ENCODE peak calls at places on chromosomes 2 and 18, in four cellular contexts. Q is A549, H is cardiac fibroblast, Z is ascending aorta. T is an unnamed sample.

GRCh38 chr2:54855434-54855833 is 132.0 kb downstream of the EML6 start:
- DNase-seq in H (no peak), Z (no peak), Q (no peak), T (no peak)

GRCh38 chr18:61025596-61025995 is 307.6 kb upstream of the CDH20 start:
- DNase-seq in Z (no peak), Q (no peak), H (no peak), T (no peak)

GRCh38 chr18:42683094-42683493 is 432.4 kb downstream of the RIT2 start:
- DNase-seq in Q (no peak), Z (no peak), H (no peak), T (no peak)

GRCh38 chr2:109646961-109647360 is 32.8 kb downstream of the SOWAHC start:
- DNase-seq in Z (no peak), H (no peak), Q (no peak), T (no peak)

GRCh38 chr2:196131949-196132925 is 39.1 kb downstream of the STK17B start:
- DNase-seq in H (peak; percentile 38), Z (no peak), Q (no peak), T (no peak)

GRCh38 chr18:24072743-24073142 is 58.2 kb downstream of the TTC39C start:
- DNase-seq in Q (no peak), H (no peak), Z (no peak), T (no peak)

GRCh38 chr2:86038291-86039081 is 67.2 kb downstream of the POLR1A start:
- DNase-seq in Z (peak; percentile 47), H (peak; percentile 48), Q (no peak), T (peak; percentile 22)

GRCh38 chr2:157838442-157839161 is 37.5 kb downstream of the ACVR1 start:
- DNase-seq in Q (peak; percentile 37), Z (no peak), H (peak; percentile 78), T (no peak)

GRCh38 chr2:33526132-33526531 is 49.7 kb downstream of the RASGRP3 start:
- DNase-seq in H (peak; percentile 31), Z (no peak), Q (no peak), T (no peak)

GRCh38 chr18:43486462-43486861 is 209.2 kb upstream of the SYT4 start:
- DNase-seq in Z (no peak), H (peak; percentile 7), Q (no peak), T (no peak)

GRCh38 chr2:135219226-135219625 is 167.1 kb downstream of the RAB3GAP1 start:
- DNase-seq in H (no peak), Z (no peak), Q (no peak), T (no peak)

GRCh38 chr2:163593941-163594340 is 141.9 kb downstream of the FIGN start:
- DNase-seq in H (no peak), Q (no peak), Z (no peak), T (no peak)

GRCh38 chr2:85988210-85988913 is 99.6 kb upstream of the ST3GAL5 start:
- DNase-seq in Z (no peak), H (no peak), Q (no peak), T (no peak)

GRCh38 chr18:35635171-35635570 is 53.6 kb downstream of the GALNT1 start:
- DNase-seq in Q (no peak), H (peak; percentile 44), Z (no peak), T (no peak)

GRCh38 chr2:239163306-239164070 is 237.3 kb downstream of the HDAC4 start:
- DNase-seq in Q (no peak), Z (no peak), H (no peak), T (no peak)

DNA sequence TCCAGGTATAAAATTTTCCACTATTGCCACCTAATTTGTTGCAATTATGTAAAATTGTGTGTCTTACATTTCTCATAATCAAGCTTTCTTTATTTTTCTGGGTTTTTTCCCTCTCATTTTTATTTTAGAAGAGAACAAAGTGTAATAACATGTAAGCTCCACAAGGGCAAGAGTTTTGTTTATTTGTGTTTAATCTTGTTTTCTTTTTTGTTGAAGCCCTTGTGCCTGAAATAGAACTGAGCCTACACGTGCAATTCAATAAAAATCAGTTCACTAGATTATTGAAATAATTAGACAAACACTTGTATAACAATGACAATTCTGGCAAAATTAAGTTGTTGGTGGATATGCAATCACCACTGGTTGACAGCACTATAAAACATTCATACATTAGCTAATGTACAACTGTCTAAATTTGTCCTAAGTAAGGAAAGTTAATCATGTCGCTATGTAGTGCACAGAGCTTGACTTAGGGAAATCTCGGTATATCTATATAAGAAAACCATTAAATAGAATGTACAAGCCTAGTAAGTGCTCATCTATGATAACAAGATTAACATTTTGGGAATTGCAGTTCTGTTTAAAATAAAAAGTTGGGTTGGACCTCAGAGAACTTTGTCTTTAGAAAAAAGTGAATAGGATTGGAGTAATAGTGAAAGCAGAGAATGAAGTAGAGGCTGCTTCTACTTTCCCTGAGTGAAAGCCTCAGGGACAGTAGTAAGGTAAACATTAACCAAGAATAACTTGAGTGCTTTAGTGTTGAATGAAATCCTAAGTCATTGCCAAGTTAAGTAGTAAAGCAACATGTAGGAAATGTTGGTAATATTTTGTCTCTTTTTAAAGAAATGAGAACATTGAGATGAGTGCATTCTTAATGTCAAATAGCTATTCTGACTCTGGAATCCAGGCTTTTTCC is 37.4 kb upstream of the NOL4 start:
- DNase-seq in Q (no peak), H (no peak), Z (no peak), T (no peak)
- TF ChIP-seq CTCF in Q (no peak), H (no peak), Z (no peak), T (no peak)

DNA sequence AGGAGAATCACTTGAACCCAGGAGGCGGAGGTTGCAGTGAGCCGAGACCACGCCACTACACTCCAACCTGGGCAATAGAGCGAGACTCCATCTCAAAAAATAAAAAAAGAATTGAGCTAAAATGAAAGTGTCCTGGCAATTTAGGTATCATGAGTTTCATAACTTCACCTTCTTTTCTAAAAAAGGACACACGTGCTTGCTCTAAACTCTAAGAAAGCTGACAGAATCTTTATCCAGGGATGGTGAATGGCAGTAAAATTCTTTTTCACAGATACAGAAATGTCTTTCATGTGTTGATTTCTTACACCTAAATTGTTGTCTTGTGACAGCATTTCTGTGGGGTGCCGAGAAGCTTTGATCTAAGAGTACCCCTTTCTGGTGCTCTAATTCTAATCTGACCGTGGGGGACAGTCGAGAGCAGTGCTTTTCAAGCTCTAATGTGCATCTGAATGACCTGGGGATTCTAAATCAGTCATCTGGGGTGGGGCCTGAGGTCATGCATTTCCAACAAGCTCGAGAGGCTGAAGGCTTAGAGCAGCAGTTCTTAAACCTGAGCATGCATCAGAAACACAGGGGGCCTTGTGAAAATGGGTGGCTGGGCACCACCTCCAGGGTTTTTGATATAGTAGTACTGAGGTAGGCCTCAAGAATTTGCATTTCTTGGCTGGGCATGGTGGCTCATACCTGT is 42.1 kb upstream of the REL start:
- DNase-seq in Q (no peak), H (no peak), Z (no peak), T (no peak)
- TF ChIP-seq CTCF in Q (no peak), H (no peak), Z (no peak), T (no peak)

GRCh38 chr2:240567872-240568677 is at the start of gene RNPEPL1:
- DNase-seq in Z (no peak), H (peak; percentile 34), Q (no peak), T (peak; percentile 23)
- TF ChIP-seq CTCF in Z (no peak), H (no peak), Q (peak; percentile 42), T (no peak)

GRCh38 chr2:127525692-127526141 is 572 bp downstream of the IWS1 start:
- DNase-seq in Z (no peak), H (peak; percentile 57), Q (peak; percentile 14), T (no peak)

GRCh38 chr2:127528487-127528886 is 2.2 kb upstream of the IWS1 start:
- DNase-seq in H (no peak), Q (no peak), Z (no peak), T (no peak)

GRCh38 chr2:127526142-127526939 is at the start of gene IWS1:
- DNase-seq in Q (peak; percentile 89), Z (peak; percentile 83), H (peak; percentile 98), T (peak; percentile 88)

GRCh38 chr2:127530245-127531132 is 4.2 kb upstream of the IWS1 start:
- DNase-seq in H (no peak), Q (no peak), Z (no peak), T (no peak)

GRCh38 chr2:127526940-127527804 is 883 bp upstream of the IWS1 start:
- DNase-seq in Q (peak; percentile 26), H (no peak), Z (no peak), T (no peak)
- TF ChIP-seq CTCF in Q (peak; percentile 28), H (peak; percentile 5), Z (no peak), T (no peak)

T was measured in omental fat pad.